ENCODE peak calls at places on chromosomes 12 and 14, in seven cellular contexts. One of them, this sample, is unnamed.

GRCh38 chr12:121648458-121649028 is 20.9 kb downstream of the MORN3 start:
- DNase-seq in MG63: no peak
- DNase-seq in NCI-H146: no peak
- DNase-seq in omental fat pad: no peak
- DNase-seq in PC-3: no peak
- DNase-seq in HT1080: no peak
- DNase-seq in activated CD4-positive, alpha-beta T cell treated with anti-CD3 and anti-CD28 coated beads, Interleukin-2, amount 10 ng/mL, durations not matched to agents 7 days and 5 days: no peak
- DNase-seq in this sample: no peak

GRCh38 chr14:56195727-56196126 is 77.5 kb downstream of the PELI2 start:
- DNase-seq in MG63: no peak
- DNase-seq in NCI-H146: peak
- DNase-seq in omental fat pad: no peak
- DNase-seq in PC-3: peak
- DNase-seq in HT1080: peak
- DNase-seq in activated CD4-positive, alpha-beta T cell treated with anti-CD3 and anti-CD28 coated beads, Interleukin-2, amount 10 ng/mL, durations not matched to agents 7 days and 5 days: peak
- DNase-seq in this sample: no peak

GRCh38 chr12:54279227-54279631 is 693 bp downstream of the CBX5 start:
- DNase-seq in MG63: no peak
- DNase-seq in NCI-H146: no peak
- DNase-seq in omental fat pad: no peak
- DNase-seq in PC-3: no peak
- DNase-seq in HT1080: no peak
- DNase-seq in activated CD4-positive, alpha-beta T cell treated with anti-CD3 and anti-CD28 coated beads, Interleukin-2, amount 10 ng/mL, durations not matched to agents 7 days and 5 days: no peak
- DNase-seq in this sample: no peak

GRCh38 chr12:70117670-70118069 is 125.6 kb upstream of the CNOT2 start:
- DNase-seq in MG63: no peak
- DNase-seq in NCI-H146: no peak
- DNase-seq in omental fat pad: no peak
- DNase-seq in PC-3: no peak
- DNase-seq in HT1080: no peak
- DNase-seq in activated CD4-positive, alpha-beta T cell treated with anti-CD3 and anti-CD28 coated beads, Interleukin-2, amount 10 ng/mL, durations not matched to agents 7 days and 5 days: no peak
- DNase-seq in this sample: no peak

GRCh38 chr12:57152408-57153038 is 5.1 kb upstream of the LRP1-AS start:
- DNase-seq in MG63: peak
- DNase-seq in NCI-H146: no peak
- DNase-seq in omental fat pad: no peak
- DNase-seq in PC-3: no peak
- DNase-seq in HT1080: peak
- DNase-seq in activated CD4-positive, alpha-beta T cell treated with anti-CD3 and anti-CD28 coated beads, Interleukin-2, amount 10 ng/mL, durations not matched to agents 7 days and 5 days: no peak
- DNase-seq in this sample: no peak

GRCh38 chr12:80412343-80412953 is 31.6 kb upstream of the PTPRQ start:
- DNase-seq in MG63: no peak
- DNase-seq in NCI-H146: peak
- DNase-seq in omental fat pad: no peak
- DNase-seq in PC-3: peak
- DNase-seq in HT1080: peak
- DNase-seq in activated CD4-positive, alpha-beta T cell treated with anti-CD3 and anti-CD28 coated beads, Interleukin-2, amount 10 ng/mL, durations not matched to agents 7 days and 5 days: peak
- DNase-seq in this sample: peak

GRCh38 chr14:75647650-75648049 is 13.0 kb downstream of the ERG28 start:
- DNase-seq in MG63: peak
- DNase-seq in NCI-H146: no peak
- DNase-seq in omental fat pad: no peak
- DNase-seq in PC-3: peak
- DNase-seq in HT1080: no peak
- DNase-seq in activated CD4-positive, alpha-beta T cell treated with anti-CD3 and anti-CD28 coated beads, Interleukin-2, amount 10 ng/mL, durations not matched to agents 7 days and 5 days: no peak
- DNase-seq in this sample: no peak

GRCh38 chr14:104295681-104296387 is 157.4 kb downstream of the KIF26A start:
- DNase-seq in MG63: no peak
- DNase-seq in NCI-H146: no peak
- DNase-seq in omental fat pad: no peak
- DNase-seq in PC-3: no peak
- DNase-seq in HT1080: no peak
- DNase-seq in activated CD4-positive, alpha-beta T cell treated with anti-CD3 and anti-CD28 coated beads, Interleukin-2, amount 10 ng/mL, durations not matched to agents 7 days and 5 days: no peak
- DNase-seq in this sample: no peak

GRCh38 chr12:108819920-108820699 is 37.3 kb downstream of the SSH1 start:
- DNase-seq in MG63: no peak
- DNase-seq in NCI-H146: no peak
- DNase-seq in omental fat pad: no peak
- DNase-seq in PC-3: no peak
- DNase-seq in HT1080: no peak
- DNase-seq in activated CD4-positive, alpha-beta T cell treated with anti-CD3 and anti-CD28 coated beads, Interleukin-2, amount 10 ng/mL, durations not matched to agents 7 days and 5 days: no peak
- DNase-seq in this sample: no peak

GRCh38 chr14:30974628-30975027 is 50.8 kb upstream of the AP4S1 start:
- DNase-seq in MG63: peak
- DNase-seq in NCI-H146: no peak
- DNase-seq in omental fat pad: no peak
- DNase-seq in PC-3: peak
- DNase-seq in HT1080: no peak
- DNase-seq in activated CD4-positive, alpha-beta T cell treated with anti-CD3 and anti-CD28 coated beads, Interleukin-2, amount 10 ng/mL, durations not matched to agents 7 days and 5 days: no peak
- DNase-seq in this sample: no peak

GRCh38 chr12:115404761-115405470 is 720.9 kb upstream of the TBX3 start:
- DNase-seq in MG63: peak
- DNase-seq in NCI-H146: no peak
- DNase-seq in omental fat pad: no peak
- DNase-seq in PC-3: peak
- DNase-seq in HT1080: peak
- DNase-seq in activated CD4-positive, alpha-beta T cell treated with anti-CD3 and anti-CD28 coated beads, Interleukin-2, amount 10 ng/mL, durations not matched to agents 7 days and 5 days: no peak
- DNase-seq in this sample: no peak

GRCh38 chr12:57193706-57194245 is 22.8 kb upstream of the NXPH4 start:
- DNase-seq in MG63: no peak
- DNase-seq in NCI-H146: no peak
- DNase-seq in omental fat pad: no peak
- DNase-seq in PC-3: no peak
- DNase-seq in HT1080: no peak
- DNase-seq in activated CD4-positive, alpha-beta T cell treated with anti-CD3 and anti-CD28 coated beads, Interleukin-2, amount 10 ng/mL, durations not matched to agents 7 days and 5 days: no peak
- DNase-seq in this sample: no peak

GRCh38 chr12:80861636-80862378 is 75.9 kb downstream of the LIN7A start:
- DNase-seq in MG63: peak
- DNase-seq in NCI-H146: no peak
- DNase-seq in omental fat pad: no peak
- DNase-seq in PC-3: no peak
- DNase-seq in HT1080: peak
- DNase-seq in activated CD4-positive, alpha-beta T cell treated with anti-CD3 and anti-CD28 coated beads, Interleukin-2, amount 10 ng/mL, durations not matched to agents 7 days and 5 days: no peak
- DNase-seq in this sample: no peak

GRCh38 chr12:71732357-71732712 is 22.3 kb upstream of the RAB21 start:
- DNase-seq in MG63: no peak
- DNase-seq in NCI-H146: no peak
- DNase-seq in omental fat pad: no peak
- DNase-seq in PC-3: no peak
- DNase-seq in HT1080: no peak
- DNase-seq in activated CD4-positive, alpha-beta T cell treated with anti-CD3 and anti-CD28 coated beads, Interleukin-2, amount 10 ng/mL, durations not matched to agents 7 days and 5 days: no peak
- DNase-seq in this sample: no peak

GRCh38 chr14:34699873-34700621 is 14.3 kb downstream of the CFL2 start:
- DNase-seq in MG63: peak
- DNase-seq in NCI-H146: peak
- DNase-seq in omental fat pad: no peak
- DNase-seq in PC-3: peak
- DNase-seq in HT1080: peak
- DNase-seq in activated CD4-positive, alpha-beta T cell treated with anti-CD3 and anti-CD28 coated beads, Interleukin-2, amount 10 ng/mL, durations not matched to agents 7 days and 5 days: no peak
- DNase-seq in this sample: peak

GRCh38 chr12:26555139-26555538 is 277.9 kb downstream of the ITPR2 start:
- DNase-seq in MG63: peak
- DNase-seq in NCI-H146: no peak
- DNase-seq in omental fat pad: no peak
- DNase-seq in PC-3: peak
- DNase-seq in HT1080: peak
- DNase-seq in activated CD4-positive, alpha-beta T cell treated with anti-CD3 and anti-CD28 coated beads, Interleukin-2, amount 10 ng/mL, durations not matched to agents 7 days and 5 days: no peak
- DNase-seq in this sample: no peak

GRCh38 chr14:72745546-72745945 is 148.4 kb downstream of the DPF3 start:
- DNase-seq in MG63: peak
- DNase-seq in NCI-H146: no peak
- DNase-seq in omental fat pad: no peak
- DNase-seq in PC-3: peak
- DNase-seq in HT1080: peak
- DNase-seq in activated CD4-positive, alpha-beta T cell treated with anti-CD3 and anti-CD28 coated beads, Interleukin-2, amount 10 ng/mL, durations not matched to agents 7 days and 5 days: no peak
- DNase-seq in this sample: peak

GRCh38 chr14:90658541-90658967 is 157.7 kb downstream of the TTC7B start:
- DNase-seq in MG63: no peak
- DNase-seq in NCI-H146: no peak
- DNase-seq in omental fat pad: no peak
- DNase-seq in PC-3: peak
- DNase-seq in HT1080: peak
- DNase-seq in activated CD4-positive, alpha-beta T cell treated with anti-CD3 and anti-CD28 coated beads, Interleukin-2, amount 10 ng/mL, durations not matched to agents 7 days and 5 days: peak
- DNase-seq in this sample: peak

GRCh38 chr12:31506907-31507306 is 84.0 kb downstream of the DENND5B start:
- DNase-seq in MG63: no peak
- DNase-seq in NCI-H146: no peak
- DNase-seq in omental fat pad: no peak
- DNase-seq in PC-3: no peak
- DNase-seq in HT1080: peak
- DNase-seq in activated CD4-positive, alpha-beta T cell treated with anti-CD3 and anti-CD28 coated beads, Interleukin-2, amount 10 ng/mL, durations not matched to agents 7 days and 5 days: no peak
- DNase-seq in this sample: no peak

GRCh38 chr14:23877538-23878180 is 75.9 kb upstream of the DHRS4 start:
- DNase-seq in MG63: no peak
- DNase-seq in NCI-H146: no peak
- DNase-seq in omental fat pad: no peak
- DNase-seq in PC-3: no peak
- DNase-seq in HT1080: no peak
- DNase-seq in activated CD4-positive, alpha-beta T cell treated with anti-CD3 and anti-CD28 coated beads, Interleukin-2, amount 10 ng/mL, durations not matched to agents 7 days and 5 days: no peak
- DNase-seq in this sample: no peak

GRCh38 chr14:70188292-70188607 is 501 bp downstream of the SLC8A3 start:
- DNase-seq in MG63: peak
- DNase-seq in NCI-H146: no peak
- DNase-seq in omental fat pad: no peak
- DNase-seq in PC-3: no peak
- DNase-seq in HT1080: no peak
- DNase-seq in activated CD4-positive, alpha-beta T cell treated with anti-CD3 and anti-CD28 coated beads, Interleukin-2, amount 10 ng/mL, durations not matched to agents 7 days and 5 days: no peak
- DNase-seq in this sample: no peak

GRCh38 chr12:29286081-29286800 is 94.7 kb downstream of the ERGIC2 start:
- DNase-seq in MG63: no peak
- DNase-seq in NCI-H146: no peak
- DNase-seq in omental fat pad: no peak
- DNase-seq in PC-3: no peak
- DNase-seq in HT1080: no peak
- DNase-seq in activated CD4-positive, alpha-beta T cell treated with anti-CD3 and anti-CD28 coated beads, Interleukin-2, amount 10 ng/mL, durations not matched to agents 7 days and 5 days: no peak
- DNase-seq in this sample: no peak

GRCh38 chr14:54209501-54210231 is 187.1 kb upstream of the CDKN3 start:
- DNase-seq in MG63: no peak
- DNase-seq in NCI-H146: no peak
- DNase-seq in omental fat pad: no peak
- DNase-seq in PC-3: peak
- DNase-seq in HT1080: peak
- DNase-seq in activated CD4-positive, alpha-beta T cell treated with anti-CD3 and anti-CD28 coated beads, Interleukin-2, amount 10 ng/mL, durations not matched to agents 7 days and 5 days: no peak
- DNase-seq in this sample: no peak

GRCh38 chr12:8917751-8918150 is 3.4 kb downstream of the PHC1 start:
- DNase-seq in MG63: no peak
- DNase-seq in NCI-H146: no peak
- DNase-seq in omental fat pad: no peak
- DNase-seq in PC-3: no peak
- DNase-seq in HT1080: no peak
- DNase-seq in activated CD4-positive, alpha-beta T cell treated with anti-CD3 and anti-CD28 coated beads, Interleukin-2, amount 10 ng/mL, durations not matched to agents 7 days and 5 days: no peak
- DNase-seq in this sample: no peak

GRCh38 chr12:66365718-66366485 is 63.6 kb downstream of the HELB start:
- DNase-seq in MG63: no peak
- DNase-seq in NCI-H146: no peak
- DNase-seq in omental fat pad: no peak
- DNase-seq in PC-3: no peak
- DNase-seq in HT1080: no peak
- DNase-seq in activated CD4-positive, alpha-beta T cell treated with anti-CD3 and anti-CD28 coated beads, Interleukin-2, amount 10 ng/mL, durations not matched to agents 7 days and 5 days: no peak
- DNase-seq in this sample: no peak

GRCh38 chr14:31420319-31421081 is at the start of gene HEATR5A:
- DNase-seq in MG63: peak
- DNase-seq in NCI-H146: peak
- DNase-seq in omental fat pad: peak
- DNase-seq in PC-3: peak
- DNase-seq in HT1080: peak
- DNase-seq in activated CD4-positive, alpha-beta T cell treated with anti-CD3 and anti-CD28 coated beads, Interleukin-2, amount 10 ng/mL, durations not matched to agents 7 days and 5 days: peak
- DNase-seq in this sample: peak

GRCh38 chr12:26226629-26227375 is 31.4 kb downstream of the SSPN start:
- DNase-seq in MG63: peak
- DNase-seq in NCI-H146: peak
- DNase-seq in omental fat pad: no peak
- DNase-seq in PC-3: peak
- DNase-seq in HT1080: no peak
- DNase-seq in activated CD4-positive, alpha-beta T cell treated with anti-CD3 and anti-CD28 coated beads, Interleukin-2, amount 10 ng/mL, durations not matched to agents 7 days and 5 days: no peak
- DNase-seq in this sample: no peak

This sample was measured in RKO.